ENCODE peak calls at places on chromosomes 12 and 14, in nine cellular contexts. U is stomach, G is adrenal gland, S is HCT116, Z is right lobe of liver, R is thyroid gland, A is sigmoid colon, Y is esophagus muscularis mucosa, N is upper lobe of left lung. T is an unnamed sample.

GRCh38 chr14:89813485-89814080 is 140.9 kb downstream of the EFCAB11 start:
- DNase-seq in U (no peak), G (no peak), S (no peak), Z (no peak), R (no peak), A (no peak), Y (no peak), N (peak; percentile 20), T (no peak)

GRCh38 chr12:120428597-120429206 is 9.2 kb upstream of the COX6A1 start:
- DNase-seq in U (no peak), G (no peak), S (no peak), Z (no peak), R (no peak), A (no peak), Y (no peak), N (no peak), T (no peak)

GRCh38 chr12:112798019-112798760 is 6.6 kb downstream of the RPH3A start:
- DNase-seq in U (no peak), G (no peak), S (no peak), Z (no peak), R (no peak), A (no peak), Y (no peak), N (no peak), T (no peak)

GRCh38 chr12:54134850-54135249 is 53.9 kb downstream of the SMUG1 start:
- DNase-seq in U (no peak), G (no peak), S (no peak), Z (no peak), R (no peak), A (no peak), Y (no peak), N (no peak), T (no peak)

GRCh38 chr12:19757317-19757877 is 318.1 kb downstream of the AEBP2 start:
- DNase-seq in U (no peak), G (no peak), S (peak; percentile 19), Z (no peak), R (no peak), A (no peak), Y (no peak), N (no peak), T (no peak)

GRCh38 chr14:53601409-53601808 is 355.2 kb downstream of the BMP4 start:
- DNase-seq in U (no peak), G (no peak), S (no peak), Z (no peak), R (no peak), A (no peak), Y (no peak), N (no peak), T (no peak)

GRCh38 chr14:104545151-104545931 is 34.2 kb upstream of the C14orf180 start:
- DNase-seq in U (no peak), G (no peak), S (no peak), Z (no peak), R (no peak), A (peak; percentile 55), Y (no peak), N (peak; percentile 71), T (no peak)

GRCh38 chr12:100992194-100992593 is 197.6 kb downstream of the ANO4 start:
- DNase-seq in U (no peak), G (no peak), S (no peak), Z (no peak), R (no peak), A (no peak), Y (no peak), N (no peak), T (no peak)

GRCh38 chr14:56474419-56475022 is 105.1 kb upstream of the TMEM260 start:
- DNase-seq in U (no peak), G (no peak), S (peak; percentile 23), Z (no peak), R (no peak), A (no peak), Y (no peak), N (no peak), T (no peak)

GRCh38 chr14:72439707-72440106 is 454.2 kb downstream of the DPF3 start:
- DNase-seq in U (no peak), G (no peak), S (no peak), Z (no peak), R (no peak), A (no peak), Y (no peak), N (no peak), T (no peak)

GRCh38 chr12:115456946-115457689 is 773.1 kb upstream of the TBX3 start:
- DNase-seq in U (no peak), G (no peak), S (peak; percentile 24), Z (no peak), R (no peak), A (no peak), Y (no peak), N (no peak), T (no peak)

GRCh38 chr12:69880566-69880965 is 55.5 kb downstream of the MYRFL start:
- DNase-seq in U (no peak), G (no peak), S (peak; percentile 22), Z (no peak), R (no peak), A (no peak), Y (no peak), N (no peak), T (no peak)

GRCh38 chr12:56998981-56999380 is 7.4 kb downstream of the ZBTB39 start:
- DNase-seq in U (no peak), G (no peak), S (no peak), Z (no peak), R (no peak), A (no peak), Y (no peak), N (no peak), T (no peak)

GRCh38 chr14:91983571-91983970 is 36.1 kb upstream of the FBLN5 start:
- DNase-seq in U (no peak), G (no peak), S (no peak), Z (no peak), R (no peak), A (no peak), Y (no peak), N (no peak), T (no peak)

GRCh38 chr14:71355324-71356201 is 448.3 kb downstream of the PCNX1 start:
- DNase-seq in U (peak; percentile 53), G (peak; percentile 61), S (no peak), Z (no peak), R (peak; percentile 36), A (peak; percentile 83), Y (no peak), N (no peak), T (peak; percentile 44)

GRCh38 chr14:97456958-97457357 is 659.8 kb downstream of the VRK1 start:
- DNase-seq in U (no peak), G (no peak), S (no peak), Z (no peak), R (no peak), A (no peak), Y (no peak), N (peak; percentile 37), T (no peak)

GRCh38 chr12:71440393-71441349 is 1.1 kb downstream of the LGR5 start:
- DNase-seq in U (peak; percentile 62), G (peak; percentile 9), S (no peak), Z (peak; percentile 47), R (no peak), A (no peak), Y (no peak), N (peak; percentile 58), T (no peak)

GRCh38 chr12:110619534-110619953 is 5.6 kb downstream of the TCTN1 start:
- DNase-seq in U (no peak), G (no peak), S (no peak), Z (no peak), R (no peak), A (no peak), Y (no peak), N (no peak), T (no peak)
- TF ChIP-seq CTCF in U (no peak), G (no peak), S (no peak), Z (no peak), R (no peak), A (no peak), Y (no peak), N (no peak), T (no peak)

GRCh38 chr12:46124132-46124847 is 133.9 kb upstream of the SCAF11 start:
- DNase-seq in U (no peak), G (no peak), S (no peak), Z (no peak), R (no peak), A (no peak), Y (no peak), N (no peak), T (no peak)

GRCh38 chr12:46126050-46126727 is 135.8 kb upstream of the SCAF11 start:
- DNase-seq in U (no peak), G (no peak), S (no peak), Z (no peak), R (peak; percentile 24), A (no peak), Y (no peak), N (no peak), T (no peak)

DNA sequence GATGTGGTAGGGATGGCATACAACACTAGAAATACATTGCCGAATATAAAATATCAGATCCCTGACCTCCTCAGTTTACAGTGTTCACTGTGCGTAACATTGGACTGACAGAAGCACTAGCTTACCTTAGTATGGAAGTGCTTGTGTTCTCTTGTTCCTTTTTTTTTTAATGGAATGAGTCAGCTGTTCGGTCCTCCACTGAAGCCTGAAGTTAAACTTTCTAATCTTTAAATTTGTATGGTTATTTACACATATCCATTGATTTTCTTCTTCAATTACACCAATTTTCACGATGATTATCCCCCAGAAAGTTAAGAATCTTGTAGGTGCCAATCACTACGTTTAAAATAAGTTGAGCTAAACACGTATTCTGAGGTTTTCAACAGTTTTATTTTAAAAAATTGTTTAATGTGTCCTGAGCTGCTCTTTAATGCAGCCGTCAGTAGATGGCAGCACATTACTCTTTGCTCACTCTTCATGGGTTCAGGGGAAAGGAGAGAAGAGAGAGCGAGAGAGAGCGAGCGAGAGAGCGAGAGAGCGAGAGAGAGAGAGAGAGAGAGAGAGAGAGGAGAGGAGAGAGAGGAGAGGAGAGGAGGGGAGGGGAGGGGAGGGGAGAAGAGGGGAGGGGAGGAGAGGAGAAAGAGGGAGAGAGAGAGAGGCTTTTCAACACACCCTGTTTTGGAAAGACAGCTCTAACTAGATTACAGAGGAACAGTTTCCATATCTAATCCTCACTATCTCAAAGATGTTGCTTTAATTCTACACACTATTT is 134.7 kb upstream of the SCAF11 start:
- DNase-seq in U (peak; percentile 41), G (peak; percentile 64), S (peak; percentile 80), Z (no peak), R (peak; percentile 65), A (peak; percentile 75), Y (no peak), N (no peak), T (no peak)
- H3K4me3 ChIP-seq in U (peak overlapping the region; percentile 14), G (no peak overlapping the region), S (peak overlapping the region; percentile 55), Z (peak overlapping the region; percentile 4), R (no peak overlapping the region), A (peak overlapping the region; percentile 31), Y (peak overlapping the region; percentile 41), N (no peak overlapping the region), T (no peak overlapping the region)

GRCh38 chr12:93032748-93033147 is 103.7 kb upstream of the EEA1 start:
- DNase-seq in U (no peak), G (no peak), S (no peak), Z (no peak), R (no peak), A (no peak), Y (no peak), N (no peak), T (no peak)
- TF ChIP-seq POLR2A in U (no peak), G (no peak), S (no peak), Z (no peak), R (no peak), A (no peak), Y (no peak), N (no peak), T (no peak)

DNA sequence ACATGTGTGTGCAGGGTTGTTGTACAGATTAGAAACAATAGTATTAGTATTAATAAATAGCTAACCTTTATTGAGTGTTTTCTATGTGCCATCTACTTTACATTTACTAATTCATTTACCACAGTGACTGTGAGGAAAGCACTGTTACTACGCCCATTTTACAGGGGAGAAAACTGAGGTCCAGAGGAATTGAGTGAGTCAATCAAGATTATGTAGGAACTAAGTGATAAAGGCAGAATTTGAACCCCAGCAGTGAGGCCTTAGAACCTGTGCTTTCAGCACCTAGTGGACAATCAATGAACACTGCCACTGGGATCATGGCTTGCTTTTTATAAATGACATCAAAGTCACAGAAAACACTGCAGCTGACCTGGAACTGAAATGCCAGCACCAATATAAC is 28.2 kb downstream of the NT5DC3 start:
- DNase-seq in U (no peak), G (no peak), S (no peak), Z (no peak), R (no peak), A (peak; percentile 4), Y (no peak), N (no peak), T (no peak)
- TF ChIP-seq CTCF in U (no peak), G (no peak), S (peak; percentile 17), Z (no peak), R (no peak), A (no peak), Y (no peak), N (no peak), T (no peak)

T was measured in lower leg skin.